ENCODE peak calls at places on chromosomes 2 and 18, in five cellular contexts. I is fibroblast of pulmonary artery, D is HCT116, U is WTC11, B is neural crest cell. T is an unnamed sample.

GRCh38 chr2:151379191-151379590 is 21.8 kb downstream of the TNFAIP6 start:
- DNase-seq in I (peak), D (no peak), U (no peak), B (no peak), T (no peak)

GRCh38 chr2:120140866-120141265 is 82.3 kb downstream of the TMEM185B start:
- DNase-seq in I (peak), D (no peak), U (no peak), B (no peak), T (no peak)

GRCh38 chr2:226063704-226064390 is 664.3 kb downstream of the NYAP2 start:
- DNase-seq in I (peak), D (peak), U (no peak), B (no peak), T (no peak)

GRCh38 chr2:27182346-27182745 is 29.5 kb upstream of the ATRAID start:
- DNase-seq in I (no peak), D (no peak), U (no peak), B (no peak), T (no peak)

GRCh38 chr2:109345653-109346165 is 216.7 kb downstream of the SH3RF3 start:
- DNase-seq in I (no peak), D (no peak), U (no peak), B (no peak), T (no peak)

GRCh38 chr2:217684431-217685254 is 318.2 kb downstream of the TNS1 start:
- DNase-seq in I (no peak), D (no peak), U (no peak), B (no peak), T (no peak)

GRCh38 chr2:95799892-95800291 is 191.7 kb downstream of the ANKRD36C start:
- DNase-seq in I (no peak), D (no peak), U (no peak), B (no peak), T (no peak)

GRCh38 chr18:7566587-7567486 is at the start of gene PTPRM:
- DNase-seq in I (peak), D (peak), U (peak), B (peak), T (peak)

GRCh38 chr2:231575612-231576256 is 16.9 kb upstream of the TEX44 start:
- DNase-seq in I (no peak), D (no peak), U (no peak), B (no peak), T (no peak)

GRCh38 chr2:156778916-156779315 is 342.7 kb downstream of the GPD2 start:
- DNase-seq in I (no peak), D (no peak), U (no peak), B (no peak), T (no peak)

GRCh38 chr2:79686884-79687283 is 174.0 kb downstream of the CTNNA2 start:
- DNase-seq in I (no peak), D (no peak), U (no peak), B (no peak), T (no peak)

GRCh38 chr18:36942264-36942663 is 113.3 kb downstream of the KIAA1328 start:
- DNase-seq in I (peak), D (peak), U (no peak), B (no peak), T (peak)

GRCh38 chr2:121004950-121005349 is 269.3 kb downstream of the GLI2 start:
- DNase-seq in I (no peak), D (no peak), U (no peak), B (no peak), T (no peak)

GRCh38 chr2:152847067-152847466 is 128.6 kb downstream of the ARL6IP6 start:
- DNase-seq in I (peak), D (no peak), U (no peak), B (no peak), T (no peak)

GRCh38 chr2:182962641-182963040 is 75.6 kb downstream of the NCKAP1 start:
- DNase-seq in I (no peak), D (no peak), U (no peak), B (no peak), T (no peak)

GRCh38 chr2:138274421-138275291 is 226.9 kb upstream of the SPOPL start:
- DNase-seq in I (no peak), D (peak), U (no peak), B (no peak), T (no peak)

GRCh38 chr2:11305338-11305737 is 39.1 kb downstream of the ROCK2 start:
- DNase-seq in I (peak), D (no peak), U (no peak), B (no peak), T (no peak)

GRCh38 chr2:1620081-1620480 is 124.2 kb downstream of the PXDN start:
- DNase-seq in I (no peak), D (no peak), U (no peak), B (no peak), T (no peak)

GRCh38 chr18:12312936-12313335 is 4.9 kb downstream of the TUBB6 start:
- DNase-seq in I (peak), D (no peak), U (no peak), B (no peak), T (no peak)

GRCh38 chr2:218995972-218996644 is 2.9 kb upstream of the CRYBA2 start:
- DNase-seq in I (peak), D (peak), U (peak), B (peak), T (peak)

GRCh38 chr2:70513751-70514150 is 39.9 kb downstream of the TGFA start:
- DNase-seq in I (no peak), D (no peak), U (no peak), B (no peak), T (no peak)

GRCh38 chr2:5479265-5479928 is 212.8 kb upstream of the SOX11 start:
- DNase-seq in I (no peak), D (no peak), U (no peak), B (no peak), T (no peak)

GRCh38 chr2:238401539-238401938 is 25.2 kb upstream of the ASB1 start:
- DNase-seq in I (no peak), D (no peak), U (no peak), B (no peak), T (no peak)

GRCh38 chr18:69795785-69796184 is 151.9 kb downstream of the CD226 start:
- DNase-seq in I (no peak), D (no peak), U (no peak), B (no peak), T (no peak)

GRCh38 chr2:13193900-13194299 is 477.2 kb downstream of the TRIB2 start:
- DNase-seq in I (peak), D (no peak), U (no peak), B (no peak), T (peak)

GRCh38 chr2:56656826-56657225 is 473.0 kb downstream of the CCDC85A start:
- DNase-seq in I (no peak), D (no peak), U (no peak), B (no peak), T (no peak)

GRCh38 chr2:29644949-29645348 is 276.4 kb downstream of the ALK start:
- DNase-seq in I (no peak), D (no peak), U (no peak), B (no peak), T (no peak)

GRCh38 chr2:88483200-88483599 is 30.7 kb upstream of the FOXI3 start:
- DNase-seq in I (no peak), D (no peak), U (no peak), B (no peak), T (no peak)

GRCh38 chr2:10022041-10022421 is 21.3 kb upstream of the KLF11 start:
- DNase-seq in I (no peak), D (no peak), U (no peak), B (no peak), T (no peak)

GRCh38 chr2:236933351-236933750 is 152.3 kb upstream of the COPS8 start:
- DNase-seq in I (no peak), D (no peak), U (no peak), B (no peak), T (no peak)

GRCh38 chr2:217092710-217093379 is 233.0 kb upstream of the TNP1 start:
- DNase-seq in I (no peak), D (no peak), U (no peak), B (no peak), T (no peak)

GRCh38 chr18:31424383-31424988 is 23.1 kb upstream of the DSG3 start:
- DNase-seq in I (peak), D (peak), U (peak), B (peak), T (peak)

GRCh38 chr2:207311316-207312005 is 145.7 kb upstream of the KLF7 start:
- DNase-seq in I (peak), D (peak), U (no peak), B (no peak), T (no peak)

GRCh38 chr2:128941676-128942075 is 623.0 kb upstream of the HS6ST1 start:
- DNase-seq in I (no peak), D (no peak), U (no peak), B (no peak), T (no peak)

GRCh38 chr2:112168422-112169124 is 30.4 kb downstream of the FBLN7 start:
- DNase-seq in I (no peak), D (no peak), U (no peak), B (no peak), T (no peak)

GRCh38 chr2:194395818-194396217 is 1261.2 kb upstream of the SLC39A10 start:
- DNase-seq in I (no peak), D (no peak), U (no peak), B (no peak), T (no peak)

GRCh38 chr2:46180189-46180588 is 117.0 kb upstream of the EPAS1 start:
- DNase-seq in I (no peak), D (no peak), U (no peak), B (no peak), T (no peak)

GRCh38 chr2:46181789-46182530 is 115.2 kb upstream of the EPAS1 start:
- DNase-seq in I (no peak), D (no peak), U (no peak), B (no peak), T (no peak)

GRCh38 chr2:46181306-46181705 is 115.9 kb upstream of the EPAS1 start:
- DNase-seq in I (no peak), D (no peak), U (no peak), B (no peak), T (no peak)

GRCh38 chr2:46177461-46178089 is 119.6 kb upstream of the EPAS1 start:
- DNase-seq in I (peak), D (no peak), U (no peak), B (no peak), T (no peak)

GRCh38 chr2:46179037-46179621 is 118.1 kb upstream of the EPAS1 start:
- DNase-seq in I (peak), D (no peak), U (no peak), B (no peak), T (no peak)
- TF ChIP-seq CTCF in I (no peak), D (no peak), U (no peak), B (no peak), T (no peak)

GRCh38 chr18:50287441-50288347 is at the start of gene CXXC1:
- DNase-seq in I (peak), D (peak), U (peak), B (peak), T (peak)
- TF ChIP-seq CTCF in I (peak), D (no peak), U (no peak), B (peak), T (peak)

DNA sequence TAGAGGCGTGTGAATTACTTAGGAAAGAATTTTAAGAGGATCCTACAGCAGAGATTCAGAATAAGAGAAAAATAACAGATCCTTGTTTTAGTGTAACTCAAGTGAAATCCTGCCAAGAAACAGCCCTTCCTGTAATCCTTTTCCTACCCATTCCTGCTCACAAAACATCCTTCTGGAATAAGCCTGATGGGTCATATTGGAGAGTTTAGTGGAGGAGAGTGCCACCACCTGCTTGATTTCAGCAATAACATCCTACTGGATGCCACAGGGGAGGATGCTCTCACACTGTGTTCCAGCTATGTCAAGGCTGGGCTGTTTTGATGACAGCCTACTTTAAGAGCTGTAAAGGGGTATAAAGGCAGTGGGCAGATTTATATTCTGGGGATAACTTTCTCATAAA is 54.8 kb upstream of the CCDC178 start:
- DNase-seq in I (peak), D (no peak), U (peak), B (peak), T (peak)
- TF ChIP-seq CTCF in I (peak), D (no peak), U (peak), B (peak), T (peak)

GRCh38 chr2:168293766-168294165 is 46.4 kb upstream of the STK39 start:
- DNase-seq in I (no peak), D (no peak), U (no peak), B (no peak), T (no peak)
- TF ChIP-seq CTCF in I (peak), D (peak), U (no peak), B (no peak), T (no peak)

T was measured in endothelial cell.